ENCODE peak calls at places on chromosome 3, in six cellular contexts. I is CD4-positive, CD25-positive, alpha-beta regulatory T cell; P is mesothelial cell of epicardium; F is NCI-H2171 treated with DMSO at 0.1 percent for 48 hours; Y is endothelial cell; O is NCI-H1092 treated with DMSO at 0.1 percent for 48 hours. S is an unnamed sample.

GRCh38 chr3:139281512-139282196 is 62.2 kb upstream of the MRPS22 start:
- DNase-seq in O (no peak), I (no peak), Y (no peak), F (peak), P (no peak), S (no peak)

GRCh38 chr3:16286161-16286560 is 21.1 kb downstream of the OXNAD1 start:
- DNase-seq in P (no peak), I (peak), Y (no peak), O (no peak), F (no peak), S (no peak)

GRCh38 chr3:169288548-169288947 is 375.0 kb downstream of the MECOM start:
- DNase-seq in F (no peak), P (no peak), I (no peak), O (no peak), Y (no peak), S (no peak)

GRCh38 chr3:12370758-12371157 is 81.9 kb downstream of the PPARG start:
- DNase-seq in F (no peak), I (no peak), P (no peak), O (no peak), Y (peak), S (no peak)

GRCh38 chr3:52523386-52524257 is 10.0 kb downstream of the NT5DC2 start:
- DNase-seq in O (no peak), P (no peak), I (no peak), F (no peak), Y (no peak), S (peak)

GRCh38 chr3:141410861-141411771 is 42.8 kb downstream of the ZBTB38 start:
- DNase-seq in Y (no peak), F (no peak), I (peak), P (no peak), O (peak), S (no peak)

GRCh38 chr3:20280257-20280656 is 94.3 kb upstream of the SGO1 start:
- DNase-seq in F (no peak), P (no peak), Y (no peak), I (no peak), O (no peak), S (no peak)

GRCh38 chr3:172580680-172581079 is 57.5 kb upstream of the TNFSF10 start:
- DNase-seq in Y (no peak), F (no peak), I (no peak), O (no peak), P (no peak), S (no peak)

GRCh38 chr3:38482951-38483350 is 13.2 kb upstream of the EXOG start:
- DNase-seq in Y (no peak), P (no peak), I (no peak), F (no peak), O (no peak), S (no peak)

GRCh38 chr3:46200211-46200610 is 7.9 kb downstream of the CCR1 start:
- DNase-seq in P (no peak), I (no peak), O (no peak), Y (no peak), F (no peak), S (no peak)

GRCh38 chr3:62109534-62109933 is 263.8 kb downstream of the FEZF2 start:
- DNase-seq in I (no peak), F (no peak), P (no peak), O (no peak), Y (no peak), S (peak)

GRCh38 chr3:157499342-157499963 is 3.8 kb downstream of the VEPH1 start:
- DNase-seq in P (peak), F (no peak), O (no peak), Y (peak), I (no peak), S (peak)

GRCh38 chr3:159654183-159655134 is 334.2 kb upstream of the IL12A start:
- DNase-seq in Y (no peak), P (no peak), I (no peak), F (no peak), O (no peak), S (no peak)

GRCh38 chr3:106542101-106542769 is 673.4 kb upstream of the CBLB start:
- DNase-seq in I (no peak), P (no peak), O (no peak), F (no peak), Y (no peak), S (no peak)

S was measured in 8988T.